ENCODE peak calls at places on chromosomes 12 and 14, in four cellular contexts. F is K562, H is H1, K is HepG2. V is an unnamed sample.

GRCh38 chr12:45648070-45648469 is 81.4 kb upstream of the ARID2 start:
- DNase-seq in K (peak), F (no peak), H (no peak), V (no peak)

GRCh38 chr12:124750149-124750656 is 113.5 kb downstream of the SCARB1 start:
- DNase-seq in H (no peak), F (no peak), K (no peak), V (no peak)

GRCh38 chr12:127273621-127274020 is 993.3 kb upstream of the TMEM132C start:
- DNase-seq in H (no peak), F (no peak), K (no peak), V (no peak)

GRCh38 chr14:34368115-34368970 is 93.7 kb downstream of the SPTSSA start:
- DNase-seq in H (no peak), F (no peak), K (peak), V (no peak)

GRCh38 chr12:5478081-5478706 is 46.3 kb downstream of the NTF3 start:
- DNase-seq in K (no peak), F (no peak), H (no peak), V (no peak)

GRCh38 chr12:62862259-62862881 is 72.6 kb downstream of the PPM1H start:
- DNase-seq in F (no peak), K (no peak), H (no peak), V (peak)

GRCh38 chr14:58639842-58640484 is 2.2 kb downstream of the DACT1 start:
- DNase-seq in K (peak), F (no peak), H (no peak), V (peak)

GRCh38 chr14:91354979-91355685 is 62.5 kb downstream of the CCDC88C start:
- DNase-seq in K (no peak), F (peak), H (peak), V (no peak)

GRCh38 chr14:75978249-75978731 is 3.5 kb downstream of the TGFB3 start:
- DNase-seq in H (no peak), K (no peak), F (no peak), V (no peak)

GRCh38 chr14:20630340-20631022 is 11.0 kb downstream of the OR6S1 start:
- DNase-seq in H (no peak), K (peak), F (no peak), V (peak)

GRCh38 chr14:104599446-104599845 is 5.1 kb downstream of the TMEM179 start:
- DNase-seq in K (no peak), F (no peak), H (no peak), V (no peak)

GRCh38 chr12:118271199-118271598 is 101.5 kb downstream of the TAOK3 start:
- DNase-seq in K (no peak), F (no peak), H (no peak), V (no peak)

GRCh38 chr12:56332512-56333196 is 1.1 kb downstream of the PAN2 start:
- DNase-seq in H (no peak), K (no peak), F (no peak), V (no peak)

GRCh38 chr12:117032593-117033381 is 66.4 kb downstream of the TESC start:
- DNase-seq in K (no peak), F (no peak), H (no peak), V (peak)

GRCh38 chr12:54368709-54369596 is 4.7 kb upstream of the GPR84 start:
- DNase-seq in K (peak), H (no peak), F (peak), V (peak)
- H2AFZ ChIP-seq in K (peak), H (no peak), F (peak), V (peak)

GRCh38 chr12:80707126-80707829 is at the start of gene MYF6:
- DNase-seq in H (no peak), F (no peak), K (no peak), V (no peak)
- H3K4me2 ChIP-seq in H (peak), F (no peak), K (no peak), V (no peak)

GRCh38 chr14:31207287-31207745 is 277 bp downstream of the HECTD1 start:
- DNase-seq in K (no peak), F (no peak), H (no peak), V (no peak)
- TF ChIP-seq JUN in K (peak), F (no peak), H (no peak), V (no peak)

DNA sequence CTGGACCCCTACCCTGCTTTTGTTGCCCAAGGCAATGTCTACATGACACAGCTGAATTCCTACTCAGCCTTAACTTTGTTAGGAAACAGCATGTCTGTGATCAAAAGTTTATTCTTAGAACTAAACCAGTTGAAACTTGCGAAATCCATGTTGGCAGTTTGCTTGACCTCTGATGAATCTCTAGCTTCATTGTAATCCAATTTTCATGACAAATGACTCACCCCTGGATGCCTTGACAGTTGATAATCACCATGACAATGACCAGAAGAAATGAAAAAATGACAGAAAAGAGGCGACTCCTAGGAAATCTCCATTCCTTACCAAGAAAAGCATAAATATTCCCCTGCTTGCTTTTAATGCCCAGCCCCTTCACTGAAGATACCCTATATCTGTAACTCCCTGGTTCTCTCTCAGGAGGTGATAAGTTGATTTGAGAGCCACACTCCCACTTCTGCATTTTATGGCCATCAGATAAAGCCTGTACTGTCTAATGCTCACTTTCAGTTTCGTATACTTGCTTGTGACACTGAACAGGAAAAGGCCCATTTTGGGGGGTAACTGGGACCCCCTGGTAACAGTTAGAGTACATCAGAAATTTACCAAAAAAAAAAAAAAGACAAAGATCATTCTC is 148.6 kb upstream of the SYT10 start:
- DNase-seq in H (peak), K (no peak), F (peak), V (no peak)
- H2AFZ ChIP-seq in H (no peak), K (no peak), F (peak), V (no peak)

GRCh38 chr14:78029471-78030372 is 140.5 kb upstream of the NRXN3 start:
- DNase-seq in F (peak), H (peak), K (no peak), V (no peak)
- H3K4me2 ChIP-seq in F (no peak), H (peak), K (no peak), V (no peak)

DNA sequence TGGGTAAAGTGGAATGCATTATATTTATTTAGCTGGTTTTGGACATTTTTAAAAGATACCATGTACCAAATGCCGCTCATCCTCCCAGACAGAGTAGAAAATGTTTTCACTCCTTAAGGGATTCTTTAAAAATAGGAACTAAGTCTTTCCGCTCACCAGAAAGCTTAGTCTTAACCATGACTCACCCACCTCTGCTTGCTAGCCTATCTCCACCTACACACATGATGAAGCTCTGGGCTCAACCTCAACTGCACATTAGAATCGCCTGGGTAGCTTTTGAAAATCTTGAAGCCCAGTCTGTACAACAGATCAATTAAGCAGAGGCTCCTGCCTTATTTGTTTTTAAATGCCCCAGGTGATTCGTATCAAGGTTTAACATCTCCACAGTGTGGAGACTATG is 260.5 kb downstream of the NEDD1 start:
- DNase-seq in F (no peak), H (no peak), K (no peak), V (no peak)
- TF ChIP-seq JUN in F (no peak), H (no peak), K (no peak), V (no peak)

DNA sequence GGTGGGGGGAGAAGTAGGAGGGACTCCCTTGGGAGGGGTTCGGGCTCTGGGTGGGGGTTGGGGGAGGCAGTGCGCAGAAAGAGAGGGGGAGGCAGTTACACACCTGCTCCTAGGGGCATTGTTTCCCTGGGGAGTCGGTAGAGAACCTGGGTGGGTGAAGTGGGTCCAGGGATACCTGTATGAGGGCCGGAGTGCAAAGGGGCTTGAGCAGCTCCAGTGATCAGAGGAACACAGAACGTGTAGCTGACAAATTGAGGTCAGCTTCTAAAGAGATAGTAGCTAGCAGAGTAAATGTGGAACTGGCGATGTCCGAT is 430 bp downstream of the SMARCD1 start:
- DNase-seq in H (no peak), K (no peak), F (no peak), V (no peak)
- H2AFZ ChIP-seq in H (no peak), K (no peak), F (peak), V (no peak)

GRCh38 chr14:63426838-63427237 is 108.1 kb upstream of the GPHB5 start:
- DNase-seq in H (no peak), K (no peak), F (no peak), V (no peak)
- H3K4me2 ChIP-seq in H (no peak), K (no peak), F (no peak), V (no peak)

DNA sequence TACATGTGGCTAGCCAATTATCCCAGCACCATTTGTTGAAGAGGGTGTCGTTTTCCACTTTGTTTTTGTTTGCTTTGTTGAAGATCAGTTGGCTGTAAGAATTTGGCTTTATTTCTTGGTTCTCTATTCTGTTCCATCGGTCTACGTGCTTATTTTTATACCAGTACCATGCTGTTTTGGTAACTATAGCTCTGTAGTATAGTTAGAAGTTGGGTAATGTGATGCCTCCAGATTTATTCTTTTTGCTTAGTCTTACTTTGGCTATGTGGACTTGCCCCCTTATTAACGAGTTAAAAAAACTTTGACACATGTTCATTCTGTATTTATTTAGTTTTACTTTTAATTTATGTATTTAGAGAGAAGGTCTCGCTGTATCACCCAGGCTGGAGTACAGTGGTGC is 120.4 kb downstream of the ADCK1 start:
- DNase-seq in H (no peak), F (no peak), K (no peak), V (no peak)
- TF ChIP-seq JUN in H (no peak), F (no peak), K (no peak), V (no peak)

GRCh38 chr12:77232045-77232444 is 166.7 kb upstream of the E2F7 start:
- DNase-seq in H (no peak), K (no peak), F (no peak), V (no peak)
- H2AFZ ChIP-seq in H (no peak), K (no peak), F (no peak), V (no peak)

V was measured in endothelial cell of umbilical vein.